ENCODE peak calls at places on chromosomes 13 and 19, in ten cellular contexts. J is heart left ventricle, C is stomach, H is uterus, U is HCT116, R is lower leg skin, P is tibial nerve, F is sigmoid colon, T is NB4, M is Peyer's patch. Y is an unnamed sample.

GRCh38 chr19:50313812-50314536 is 15.2 kb downstream of the KCNC3 start:
- DNase-seq in J (no peak), C (no peak), H (no peak), U (no peak), R (no peak), P (no peak), F (no peak), T (no peak), M (no peak), Y (no peak)

GRCh38 chr13:27794921-27795717 is 2.8 kb downstream of the GSX1 start:
- DNase-seq in J (no peak), C (no peak), H (no peak), U (no peak), R (no peak), P (no peak), F (no peak), T (no peak), M (no peak), Y (no peak)

GRCh38 chr13:97434417-97435296 is 688 bp downstream of the RAP2A start:
- DNase-seq in J (peak), C (peak), H (peak), U (no peak), R (peak), P (peak), F (peak), T (peak), M (peak), Y (peak)

GRCh38 chr13:80339841-80340642 is 884 bp downstream of the SPRY2 start:
- DNase-seq in J (peak), C (peak), H (peak), U (no peak), R (peak), P (peak), F (peak), T (peak), M (peak), Y (no peak)

GRCh38 chr13:97249797-97250495 is 27.8 kb downstream of the MBNL2 start:
- DNase-seq in J (no peak), C (no peak), H (no peak), U (no peak), R (no peak), P (no peak), F (no peak), T (no peak), M (no peak), Y (no peak)

GRCh38 chr19:41691268-41691970 is 3.3 kb upstream of the CEACAM7 start:
- DNase-seq in J (no peak), C (peak), H (no peak), U (no peak), R (no peak), P (no peak), F (no peak), T (peak), M (no peak), Y (no peak)

GRCh38 chr13:21033866-21034601 is 27.4 kb downstream of the LATS2 start:
- DNase-seq in J (no peak), C (peak), H (peak), U (no peak), R (peak), P (no peak), F (peak), T (peak), M (no peak), Y (no peak)

GRCh38 chr19:44738603-44739585 is 9.6 kb upstream of the BCL3 start:
- DNase-seq in J (no peak), C (peak), H (no peak), U (no peak), R (no peak), P (no peak), F (no peak), T (no peak), M (no peak), Y (no peak)

GRCh38 chr19:35134601-35135091 is at the start of gene LGI4:
- DNase-seq in J (no peak), C (no peak), H (no peak), U (no peak), R (no peak), P (no peak), F (no peak), T (no peak), M (no peak), Y (no peak)

GRCh38 chr13:46992383-46992952 is 95.6 kb upstream of the HTR2A start:
- DNase-seq in J (no peak), C (no peak), H (no peak), U (peak), R (no peak), P (no peak), F (no peak), T (peak), M (no peak), Y (no peak)

GRCh38 chr13:35005051-35005450 is 63.0 kb downstream of the NBEA start:
- DNase-seq in J (no peak), C (no peak), H (no peak), U (no peak), R (no peak), P (no peak), F (no peak), T (no peak), M (no peak), Y (no peak)

GRCh38 chr13:76641056-76641455 is 245.1 kb downstream of the KCTD12 start:
- DNase-seq in J (no peak), C (no peak), H (no peak), U (no peak), R (no peak), P (no peak), F (no peak), T (no peak), M (no peak), Y (no peak)

GRCh38 chr13:75968103-75968838 is 332.1 kb downstream of the LMO7 start:
- DNase-seq in J (no peak), C (no peak), H (no peak), U (no peak), R (no peak), P (no peak), F (no peak), T (no peak), M (no peak), Y (no peak)

GRCh38 chr19:19997656-19998268 is 41.5 kb downstream of the ZNF682 start:
- DNase-seq in J (no peak), C (peak), H (peak), U (no peak), R (no peak), P (no peak), F (no peak), T (peak), M (peak), Y (no peak)

GRCh38 chr13:62879071-62879470 is 1463.4 kb upstream of the PCDH20 start:
- DNase-seq in J (no peak), C (no peak), H (no peak), U (no peak), R (no peak), P (no peak), F (no peak), T (no peak), M (no peak), Y (no peak)

GRCh38 chr19:42229855-42230331 is 9.8 kb downstream of the ZNF526 start:
- DNase-seq in J (no peak), C (no peak), H (no peak), U (no peak), R (no peak), P (no peak), F (no peak), T (no peak), M (no peak), Y (no peak)

GRCh38 chr19:58318297-58318696 is 8.5 kb upstream of the ZSCAN22 start:
- DNase-seq in J (no peak), C (no peak), H (no peak), U (no peak), R (no peak), P (no peak), F (no peak), T (no peak), M (no peak), Y (no peak)

GRCh38 chr19:10670187-10670586 is 16.0 kb downstream of the ILF3 start:
- DNase-seq in J (peak), C (no peak), H (no peak), U (no peak), R (no peak), P (no peak), F (no peak), T (no peak), M (no peak), Y (no peak)

GRCh38 chr19:49447485-49448431 is 3.9 kb downstream of the PIH1D1 start:
- DNase-seq in J (peak), C (no peak), H (peak), U (peak), R (no peak), P (no peak), F (peak), T (peak), M (no peak), Y (no peak)

GRCh38 chr19:41401483-41401882 is 3.9 kb downstream of the BCKDHA start:
- DNase-seq in J (no peak), C (no peak), H (no peak), U (no peak), R (no peak), P (no peak), F (no peak), T (no peak), M (no peak), Y (no peak)

GRCh38 chr13:75760182-75760981 is 124.3 kb downstream of the LMO7 start:
- DNase-seq in J (peak), C (peak), H (no peak), U (peak), R (no peak), P (no peak), F (no peak), T (no peak), M (no peak), Y (no peak)

GRCh38 chr19:31174948-31175347 is 174.3 kb downstream of the TSHZ3 start:
- DNase-seq in J (no peak), C (no peak), H (no peak), U (no peak), R (no peak), P (no peak), F (no peak), T (no peak), M (no peak), Y (no peak)

GRCh38 chr13:51819544-51819943 is 15.6 kb upstream of the DHRS12 start:
- DNase-seq in J (no peak), C (no peak), H (no peak), U (no peak), R (no peak), P (no peak), F (peak), T (no peak), M (no peak), Y (no peak)
- H3K4me3 ChIP-seq in J (no peak), C (no peak), H (no peak), U (no peak), R (no peak), P (no peak), F (no peak), T (no peak), M (no peak), Y (no peak)

DNA sequence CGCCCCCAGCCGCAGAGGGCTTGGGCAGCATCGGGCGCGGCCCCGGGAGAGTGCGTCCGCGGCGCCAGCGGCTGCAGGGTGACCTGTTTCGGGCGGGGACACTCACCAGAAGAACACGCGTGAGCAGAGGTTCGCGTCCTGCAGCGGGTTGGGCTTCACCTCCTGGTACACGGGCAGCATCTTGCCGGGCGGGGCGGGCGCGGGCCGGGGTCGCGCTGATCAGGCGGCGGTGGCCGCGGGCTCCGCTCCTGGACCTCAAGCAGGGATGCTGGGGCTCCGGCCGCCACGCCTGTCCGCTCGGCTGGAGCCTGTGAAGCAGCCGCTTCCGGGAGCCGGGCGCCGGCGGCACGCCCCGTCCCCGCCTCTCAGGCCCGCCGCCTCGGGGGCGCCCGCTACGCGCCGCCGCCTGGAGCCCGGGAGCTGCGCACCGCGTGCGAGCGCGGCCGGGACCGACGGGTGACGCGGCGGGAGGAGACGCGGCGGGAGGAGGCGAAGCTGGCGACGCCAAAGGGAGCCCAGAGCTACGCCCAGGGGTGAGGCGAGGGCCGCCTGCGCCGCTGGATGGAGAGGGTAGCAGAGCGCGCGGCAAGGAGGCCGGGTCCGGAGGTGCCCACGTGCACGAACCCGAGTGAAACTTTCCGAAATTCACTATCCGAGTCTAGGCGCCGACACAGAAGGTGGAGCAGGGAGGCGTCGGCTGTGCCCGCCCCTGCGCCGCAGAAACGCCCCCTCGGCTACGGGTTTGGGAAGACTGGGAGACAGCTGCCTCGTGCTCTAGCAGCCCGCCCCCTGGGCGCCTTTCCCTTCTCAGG is at the start of gene ABCC4:
- DNase-seq in J (peak), C (peak), H (peak), U (peak), R (peak), P (peak), F (peak), T (peak), M (peak), Y (no peak)
- TF ChIP-seq POLR2A in J (no peak), C (no peak), H (peak), U (no peak), R (no peak), P (peak), F (no peak), T (peak), M (no peak), Y (no peak)

GRCh38 chr19:18972301-18972831 is 31.3 kb upstream of the HOMER3 start:
- DNase-seq in J (no peak), C (no peak), H (no peak), U (no peak), R (no peak), P (no peak), F (no peak), T (peak), M (no peak), Y (no peak)

GRCh38 chr19:18966304-18966703 is 25.3 kb upstream of the HOMER3 start:
- DNase-seq in J (no peak), C (no peak), H (no peak), U (no peak), R (no peak), P (no peak), F (no peak), T (peak), M (no peak), Y (no peak)

GRCh38 chr19:18972851-18973250 is 31.8 kb upstream of the HOMER3 start:
- DNase-seq in J (no peak), C (no peak), H (no peak), U (no peak), R (no peak), P (no peak), F (no peak), T (no peak), M (no peak), Y (no peak)

GRCh38 chr19:18967358-18968146 is 26.5 kb upstream of the HOMER3 start:
- DNase-seq in J (peak), C (peak), H (peak), U (no peak), R (peak), P (peak), F (peak), T (peak), M (no peak), Y (peak)

DNA sequence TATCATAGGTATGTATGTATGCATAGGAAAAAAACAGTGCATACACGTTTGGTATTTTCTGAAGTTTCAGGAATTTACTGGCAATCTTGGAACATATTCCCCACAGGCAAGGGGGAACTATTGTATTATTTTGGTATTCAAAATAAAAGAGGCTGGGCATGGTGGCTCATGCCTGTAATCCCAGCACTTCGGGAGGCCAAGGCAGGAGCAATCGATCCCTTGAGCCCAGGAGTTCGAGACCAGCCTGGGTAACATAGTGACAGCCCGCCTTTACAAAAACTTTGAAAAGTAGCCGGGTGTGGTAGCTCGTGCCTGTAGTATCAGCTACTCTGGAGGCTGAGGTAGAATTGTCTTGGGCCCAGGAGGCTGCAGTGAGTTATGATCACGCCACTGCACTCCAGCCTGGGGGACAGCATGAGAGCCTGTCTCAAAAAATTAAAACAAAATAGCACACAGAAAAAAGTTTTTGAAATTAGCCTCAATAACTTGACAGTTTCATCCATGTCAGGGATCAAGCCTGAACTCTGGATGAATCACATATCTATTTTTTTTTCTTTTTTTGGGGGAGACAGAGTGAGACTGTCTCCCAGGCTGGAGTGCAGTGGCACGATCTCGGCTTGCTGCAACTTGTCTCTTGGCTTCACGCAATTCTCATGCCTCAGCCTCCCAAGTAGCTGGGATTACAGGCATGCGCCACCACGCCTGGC is 29.1 kb upstream of the HOMER3 start:
- DNase-seq in J (no peak), C (no peak), H (no peak), U (no peak), R (no peak), P (no peak), F (no peak), T (peak), M (no peak), Y (no peak)
- H3K4me3 ChIP-seq in J (no peak), C (no peak), H (no peak), U (peak), R (no peak), P (no peak), F (no peak), T (no peak), M (no peak), Y (no peak)

GRCh38 chr19:38173324-38174041 is 50.5 kb downstream of the DPF1 start:
- DNase-seq in J (peak), C (peak), H (no peak), U (no peak), R (peak), P (no peak), F (no peak), T (no peak), M (no peak), Y (no peak)
- TF ChIP-seq POLR2A in J (peak), C (no peak), H (no peak), U (no peak), R (no peak), P (no peak), F (no peak), T (no peak), M (peak), Y (no peak)

GRCh38 chr19:12162513-12162881 is 399 bp upstream of the ZNF136 start:
- DNase-seq in J (no peak), C (no peak), H (no peak), U (no peak), R (no peak), P (no peak), F (no peak), T (no peak), M (no peak), Y (no peak)

GRCh38 chr19:12159773-12160414 is 3.0 kb upstream of the ZNF136 start:
- DNase-seq in J (no peak), C (no peak), H (no peak), U (no peak), R (no peak), P (no peak), F (no peak), T (peak), M (no peak), Y (no peak)

GRCh38 chr19:12166596-12166995 is 3.7 kb downstream of the ZNF136 start:
- DNase-seq in J (no peak), C (no peak), H (no peak), U (no peak), R (no peak), P (no peak), F (no peak), T (no peak), M (no peak), Y (no peak)

GRCh38 chr19:12163841-12164240 is 945 bp downstream of the ZNF136 start:
- DNase-seq in J (no peak), C (no peak), H (no peak), U (no peak), R (no peak), P (no peak), F (no peak), T (peak), M (no peak), Y (no peak)

GRCh38 chr19:12162882-12163806 is at the start of gene ZNF136:
- DNase-seq in J (peak), C (peak), H (peak), U (peak), R (peak), P (peak), F (peak), T (peak), M (peak), Y (peak)
- H3K4me3 ChIP-seq in J (peak), C (peak), H (peak), U (peak), R (peak), P (peak), F (peak), T (peak), M (peak), Y (peak)

GRCh38 chr13:114063545-114064515 is 68.6 kb downstream of the RASA3 start:
- DNase-seq in J (peak), C (peak), H (peak), U (no peak), R (no peak), P (no peak), F (peak), T (peak), M (peak), Y (no peak)

GRCh38 chr13:114065141-114065925 is 67.1 kb downstream of the RASA3 start:
- DNase-seq in J (peak), C (peak), H (peak), U (peak), R (peak), P (peak), F (peak), T (peak), M (peak), Y (peak)

GRCh38 chr13:114065926-114066774 is 66.3 kb downstream of the RASA3 start:
- DNase-seq in J (peak), C (no peak), H (no peak), U (no peak), R (no peak), P (no peak), F (peak), T (no peak), M (peak), Y (no peak)

GRCh38 chr13:114062754-114063153 is 69.7 kb downstream of the RASA3 start:
- DNase-seq in J (peak), C (no peak), H (no peak), U (no peak), R (no peak), P (no peak), F (no peak), T (peak), M (no peak), Y (no peak)

DNA sequence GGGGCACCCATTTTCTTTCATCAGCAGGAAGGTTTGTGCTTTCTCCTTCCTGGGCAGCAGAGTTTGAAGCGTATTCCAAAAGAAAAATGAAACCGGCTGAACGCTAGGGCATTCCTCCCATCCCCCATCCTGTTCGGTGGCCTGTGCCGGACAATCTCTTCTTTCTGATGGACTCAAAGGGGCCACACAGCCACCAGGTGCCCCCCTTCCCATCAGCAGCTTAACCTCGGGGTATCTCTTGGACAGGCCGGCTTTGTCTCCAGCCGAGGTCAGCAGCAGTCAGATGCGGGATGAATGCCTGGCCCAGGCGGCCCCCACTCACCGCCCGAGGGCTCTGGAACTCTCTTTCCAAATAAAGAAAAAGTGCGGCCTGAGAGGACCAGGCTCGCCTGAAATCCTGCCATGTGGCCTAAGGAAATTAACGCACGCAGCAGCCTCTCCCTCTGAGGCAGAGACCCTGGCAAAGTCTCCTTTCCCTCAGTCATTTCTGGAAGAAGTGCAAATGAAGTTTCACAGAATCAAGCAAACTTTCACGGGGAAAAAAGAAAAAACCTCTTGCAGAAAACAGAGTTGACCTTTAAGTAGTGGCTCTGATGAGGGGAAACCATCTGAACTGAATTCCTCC is 67.8 kb downstream of the RASA3 start:
- DNase-seq in J (peak), C (peak), H (peak), U (no peak), R (no peak), P (no peak), F (peak), T (no peak), M (no peak), Y (no peak)
- TF ChIP-seq POLR2A in J (no peak), C (no peak), H (no peak), U (no peak), R (no peak), P (no peak), F (no peak), T (no peak), M (no peak), Y (no peak)

Y was measured in esophagus squamous epithelium.